ENCODE peak calls at places on chromosomes 1 and 21, in eight cellular contexts. One of them, this sample, is unnamed.

GRCh38 chr1:155191904-155192303 is 15.8 kb downstream of the THBS3 start:
- DNase-seq in LNCaP clone FGC: no peak
- DNase-seq in tibial nerve: no peak
- DNase-seq in endodermal cell: no peak
- DNase-seq in AG04449: no peak
- DNase-seq in mammary epithelial cell: no peak
- DNase-seq in GM12864: no peak
- DNase-seq in nephron progenitor cell: no peak
- DNase-seq in this sample: no peak

GRCh38 chr1:212593696-212594335 is 14.7 kb upstream of the ATF3 start:
- DNase-seq in tibial nerve: no peak
- DNase-seq in nephron progenitor cell: peak
- DNase-seq in mammary epithelial cell: no peak
- DNase-seq in AG04449: no peak
- DNase-seq in GM12864: no peak
- DNase-seq in endodermal cell: no peak
- DNase-seq in LNCaP clone FGC: no peak
- DNase-seq in this sample: no peak

GRCh38 chr1:205748398-205749093 is 1.4 kb downstream of the NUCKS1 start:
- DNase-seq in mammary epithelial cell: peak
- DNase-seq in endodermal cell: no peak
- DNase-seq in tibial nerve: peak
- DNase-seq in AG04449: no peak
- DNase-seq in nephron progenitor cell: peak
- DNase-seq in LNCaP clone FGC: no peak
- DNase-seq in GM12864: peak
- DNase-seq in this sample: no peak

GRCh38 chr1:153552335-153552734 is 3.3 kb upstream of the S100A3 start:
- DNase-seq in LNCaP clone FGC: no peak
- DNase-seq in endodermal cell: peak
- DNase-seq in tibial nerve: no peak
- DNase-seq in mammary epithelial cell: peak
- DNase-seq in nephron progenitor cell: no peak
- DNase-seq in GM12864: no peak
- DNase-seq in AG04449: no peak
- DNase-seq in this sample: no peak

GRCh38 chr1:243667591-243667990 is 182.5 kb downstream of the AKT3 start:
- DNase-seq in AG04449: no peak
- DNase-seq in mammary epithelial cell: no peak
- DNase-seq in LNCaP clone FGC: no peak
- DNase-seq in tibial nerve: no peak
- DNase-seq in GM12864: peak
- DNase-seq in nephron progenitor cell: no peak
- DNase-seq in endodermal cell: no peak
- DNase-seq in this sample: no peak

GRCh38 chr1:204927673-204928641 is 57.3 kb downstream of the NFASC start:
- DNase-seq in GM12864: no peak
- DNase-seq in AG04449: no peak
- DNase-seq in mammary epithelial cell: no peak
- DNase-seq in LNCaP clone FGC: no peak
- DNase-seq in nephron progenitor cell: no peak
- DNase-seq in endodermal cell: peak
- DNase-seq in tibial nerve: no peak
- DNase-seq in this sample: no peak

GRCh38 chr1:243713470-243714186 is 136.4 kb downstream of the AKT3 start:
- DNase-seq in endodermal cell: no peak
- DNase-seq in LNCaP clone FGC: no peak
- DNase-seq in GM12864: no peak
- DNase-seq in tibial nerve: no peak
- DNase-seq in nephron progenitor cell: no peak
- DNase-seq in mammary epithelial cell: no peak
- DNase-seq in AG04449: peak
- DNase-seq in this sample: no peak

GRCh38 chr1:245181123-245181522 is 26.3 kb downstream of the KIF26B start:
- DNase-seq in GM12864: no peak
- DNase-seq in AG04449: no peak
- DNase-seq in mammary epithelial cell: no peak
- DNase-seq in tibial nerve: no peak
- DNase-seq in endodermal cell: no peak
- DNase-seq in nephron progenitor cell: no peak
- DNase-seq in LNCaP clone FGC: no peak
- DNase-seq in this sample: no peak

GRCh38 chr1:3283849-3284248 is 170.6 kb upstream of the ARHGEF16 start:
- DNase-seq in tibial nerve: peak
- DNase-seq in GM12864: no peak
- DNase-seq in mammary epithelial cell: no peak
- DNase-seq in AG04449: no peak
- DNase-seq in endodermal cell: peak
- DNase-seq in LNCaP clone FGC: no peak
- DNase-seq in nephron progenitor cell: peak
- DNase-seq in this sample: peak

GRCh38 chr21:39386899-39387298 is 38.0 kb upstream of the HMGN1 start:
- DNase-seq in tibial nerve: no peak
- DNase-seq in LNCaP clone FGC: no peak
- DNase-seq in mammary epithelial cell: no peak
- DNase-seq in endodermal cell: no peak
- DNase-seq in AG04449: no peak
- DNase-seq in GM12864: no peak
- DNase-seq in nephron progenitor cell: no peak
- DNase-seq in this sample: no peak

GRCh38 chr1:207049974-207050391 is 1.0 kb downstream of the YOD1 start:
- DNase-seq in AG04449: no peak
- DNase-seq in mammary epithelial cell: no peak
- DNase-seq in nephron progenitor cell: no peak
- DNase-seq in LNCaP clone FGC: no peak
- DNase-seq in GM12864: peak
- DNase-seq in endodermal cell: no peak
- DNase-seq in tibial nerve: peak
- DNase-seq in this sample: no peak

GRCh38 chr1:17718136-17718535 is 37.0 kb upstream of the ACTL8 start:
- DNase-seq in GM12864: no peak
- DNase-seq in mammary epithelial cell: no peak
- DNase-seq in nephron progenitor cell: no peak
- DNase-seq in endodermal cell: no peak
- DNase-seq in LNCaP clone FGC: no peak
- DNase-seq in AG04449: no peak
- DNase-seq in tibial nerve: no peak
- DNase-seq in this sample: no peak

GRCh38 chr1:226738421-226738994 is 574 bp downstream of the ITPKB start:
- DNase-seq in mammary epithelial cell: peak
- DNase-seq in GM12864: no peak
- DNase-seq in tibial nerve: no peak
- DNase-seq in endodermal cell: peak
- DNase-seq in AG04449: no peak
- DNase-seq in nephron progenitor cell: peak
- DNase-seq in LNCaP clone FGC: no peak
- DNase-seq in this sample: peak
- TF ChIP-seq CTCF in mammary epithelial cell: no peak
- TF ChIP-seq CTCF in GM12864: no peak
- TF ChIP-seq CTCF in tibial nerve: no peak
- TF ChIP-seq CTCF in endodermal cell: no peak
- TF ChIP-seq CTCF in AG04449: peak
- TF ChIP-seq CTCF in nephron progenitor cell: no peak
- TF ChIP-seq CTCF in LNCaP clone FGC: peak
- TF ChIP-seq CTCF in this sample: no peak

GRCh38 chr1:95451904-95452303 is 217.9 kb downstream of the RWDD3 start:
- DNase-seq in mammary epithelial cell: no peak
- DNase-seq in nephron progenitor cell: no peak
- DNase-seq in GM12864: no peak
- DNase-seq in endodermal cell: no peak
- DNase-seq in tibial nerve: no peak
- DNase-seq in AG04449: no peak
- DNase-seq in LNCaP clone FGC: no peak
- DNase-seq in this sample: no peak

GRCh38 chr1:95453053-95453452 is 219.0 kb downstream of the RWDD3 start:
- DNase-seq in LNCaP clone FGC: no peak
- DNase-seq in nephron progenitor cell: no peak
- DNase-seq in mammary epithelial cell: no peak
- DNase-seq in endodermal cell: no peak
- DNase-seq in GM12864: no peak
- DNase-seq in AG04449: no peak
- DNase-seq in tibial nerve: no peak
- DNase-seq in this sample: no peak

GRCh38 chr1:95451054-95451453 is 217.0 kb downstream of the RWDD3 start:
- DNase-seq in LNCaP clone FGC: peak
- DNase-seq in GM12864: no peak
- DNase-seq in tibial nerve: no peak
- DNase-seq in AG04449: no peak
- DNase-seq in mammary epithelial cell: peak
- DNase-seq in endodermal cell: peak
- DNase-seq in nephron progenitor cell: no peak
- DNase-seq in this sample: no peak
- TF ChIP-seq CTCF in LNCaP clone FGC: peak
- TF ChIP-seq CTCF in GM12864: peak
- TF ChIP-seq CTCF in tibial nerve: no peak
- TF ChIP-seq CTCF in AG04449: no peak
- TF ChIP-seq CTCF in mammary epithelial cell: peak
- TF ChIP-seq CTCF in endodermal cell: peak
- TF ChIP-seq CTCF in nephron progenitor cell: no peak
- TF ChIP-seq CTCF in this sample: no peak

GRCh38 chr1:93845554-93846150 is 33.4 kb downstream of the DNTTIP2 start:
- DNase-seq in nephron progenitor cell: peak
- DNase-seq in LNCaP clone FGC: no peak
- DNase-seq in GM12864: no peak
- DNase-seq in endodermal cell: peak
- DNase-seq in mammary epithelial cell: peak
- DNase-seq in tibial nerve: no peak
- DNase-seq in AG04449: peak
- DNase-seq in this sample: no peak

GRCh38 chr1:93846929-93847810 is 31.8 kb downstream of the DNTTIP2 start:
- DNase-seq in AG04449: no peak
- DNase-seq in tibial nerve: peak
- DNase-seq in LNCaP clone FGC: peak
- DNase-seq in mammary epithelial cell: peak
- DNase-seq in endodermal cell: peak
- DNase-seq in nephron progenitor cell: peak
- DNase-seq in GM12864: peak
- DNase-seq in this sample: peak

GRCh38 chr1:93844262-93845045 is 34.6 kb downstream of the DNTTIP2 start:
- DNase-seq in nephron progenitor cell: peak
- DNase-seq in AG04449: no peak
- DNase-seq in endodermal cell: peak
- DNase-seq in LNCaP clone FGC: peak
- DNase-seq in tibial nerve: peak
- DNase-seq in mammary epithelial cell: peak
- DNase-seq in GM12864: peak
- DNase-seq in this sample: peak

GRCh38 chr1:93847811-93848288 is 31.2 kb downstream of the DNTTIP2 start:
- DNase-seq in nephron progenitor cell: peak
- DNase-seq in LNCaP clone FGC: no peak
- DNase-seq in endodermal cell: peak
- DNase-seq in AG04449: no peak
- DNase-seq in GM12864: no peak
- DNase-seq in mammary epithelial cell: peak
- DNase-seq in tibial nerve: peak
- DNase-seq in this sample: peak

GRCh38 chr1:93846151-93846928 is 32.7 kb downstream of the DNTTIP2 start:
- DNase-seq in LNCaP clone FGC: no peak
- DNase-seq in AG04449: no peak
- DNase-seq in GM12864: peak
- DNase-seq in endodermal cell: peak
- DNase-seq in tibial nerve: peak
- DNase-seq in nephron progenitor cell: peak
- DNase-seq in mammary epithelial cell: peak
- DNase-seq in this sample: peak
- TF ChIP-seq CTCF in LNCaP clone FGC: peak
- TF ChIP-seq CTCF in AG04449: peak
- TF ChIP-seq CTCF in GM12864: peak
- TF ChIP-seq CTCF in endodermal cell: peak
- TF ChIP-seq CTCF in tibial nerve: peak
- TF ChIP-seq CTCF in nephron progenitor cell: peak
- TF ChIP-seq CTCF in mammary epithelial cell: no peak
- TF ChIP-seq CTCF in this sample: peak

GRCh38 chr1:109923131-109923945 is 12.7 kb downstream of the CSF1 start:
- DNase-seq in LNCaP clone FGC: no peak
- DNase-seq in tibial nerve: no peak
- DNase-seq in AG04449: no peak
- DNase-seq in mammary epithelial cell: no peak
- DNase-seq in endodermal cell: peak
- DNase-seq in nephron progenitor cell: no peak
- DNase-seq in GM12864: no peak
- DNase-seq in this sample: peak
- TF ChIP-seq CTCF in LNCaP clone FGC: peak
- TF ChIP-seq CTCF in tibial nerve: no peak
- TF ChIP-seq CTCF in AG04449: peak
- TF ChIP-seq CTCF in mammary epithelial cell: peak
- TF ChIP-seq CTCF in endodermal cell: peak
- TF ChIP-seq CTCF in nephron progenitor cell: peak
- TF ChIP-seq CTCF in GM12864: peak
- TF ChIP-seq CTCF in this sample: peak